ENCODE peak calls at places on chromosomes 4 and X, in five cellular contexts. Y, U, Z, M and T are unnamed samples.

GRCh38 chr4:139685180-139685579 is 19.6 kb downstream of the MGST2 start:
- DNase-seq in U (no peak), M (no peak), Z (no peak), Y (no peak), T (no peak)

GRCh38 chrX:153055827-153056748 is at the start of gene PNMA3:
- DNase-seq in M (no peak), U (no peak), Y (peak; percentile 26), Z (no peak), T (no peak)

GRCh38 chrX:13742397-13743176 is 8.0 kb downstream of the OFD1 start:
- DNase-seq in Y (no peak), U (no peak), Z (no peak), M (no peak), T (peak; percentile 46)

GRCh38 chr4:153111426-153112070 is 92.7 kb upstream of the TRIM2 start:
- DNase-seq in Z (no peak), M (no peak), Y (no peak), U (no peak), T (no peak)

GRCh38 chr4:1540601-1541375 is 134.5 kb upstream of the NKX1-1 start:
- DNase-seq in Y (no peak), M (peak; percentile 16), Z (no peak), U (no peak), T (no peak)

GRCh38 chr4:168629561-168629960 is 132.7 kb downstream of the PALLD start:
- DNase-seq in M (no peak), Z (no peak), U (no peak), Y (no peak), T (no peak)

GRCh38 chrX:63784902-63785692 is at the start of gene ARHGEF9:
- DNase-seq in M (no peak), Z (no peak), U (peak; percentile 65), Y (peak; percentile 39), T (no peak)

GRCh38 chrX:46793386-46794143 is 34.6 kb upstream of the SLC9A7 start:
- DNase-seq in Y (no peak), U (no peak), Z (no peak), M (peak; percentile 41), T (no peak)

GRCh38 chr4:3520276-3520675 is 11.9 kb downstream of the LRPAP1 start:
- DNase-seq in Y (no peak), M (no peak), U (peak; percentile 24), Z (no peak), T (no peak)

GRCh38 chr4:82739292-82740190 is 59.1 kb downstream of the SCD5 start:
- DNase-seq in Z (peak; percentile 74), U (peak; percentile 68), M (peak; percentile 77), Y (peak; percentile 89), T (peak; percentile 75)

GRCh38 chr4:2082627-2083026 is 23.5 kb downstream of the NAT8L start:
- DNase-seq in Y (no peak), U (no peak), Z (no peak), M (no peak), T (no peak)

GRCh38 chr4:83552924-83553323 is 17.0 kb downstream of the GPAT3 start:
- DNase-seq in Y (no peak), U (no peak), M (peak; percentile 77), Z (no peak), T (no peak)

GRCh38 chr4:155759372-155760252 is 791 bp downstream of the GUCY1B1 start:
- DNase-seq in U (peak; percentile 69), Z (peak; percentile 48), Y (peak; percentile 68), M (peak; percentile 9), T (no peak)

GRCh38 chrX:123340691-123341090 is 156.6 kb downstream of the GRIA3 start:
- DNase-seq in Z (no peak), U (no peak), M (no peak), Y (no peak), T (no peak)

GRCh38 chr4:141391293-141391692 is 170.6 kb downstream of the ZNF330 start:
- DNase-seq in U (no peak), Z (no peak), M (peak; percentile 31), Y (no peak), T (no peak)

GRCh38 chrX:7385131-7385530 is 237.2 kb upstream of the PUDP start:
- DNase-seq in Z (no peak), Y (no peak), U (no peak), M (no peak), T (no peak)

GRCh38 chrX:106415276-106415895 is 196.4 kb upstream of the RADX start:
- DNase-seq in M (peak; percentile 50), U (no peak), Z (no peak), Y (peak; percentile 24), T (no peak)

GRCh38 chr4:85703098-85703497 is 228.1 kb downstream of the ARHGAP24 start:
- DNase-seq in U (no peak), M (no peak), Y (no peak), Z (no peak), T (no peak)

GRCh38 chrX:103585421-103586313 is at the start of gene TCEAL4:
- DNase-seq in M (peak; percentile 31), Z (peak; percentile 53), U (peak; percentile 83), Y (peak; percentile 73), T (peak; percentile 46)

GRCh38 chr4:144509088-144509854 is 136.7 kb upstream of the HHIP start:
- DNase-seq in U (no peak), M (no peak), Y (no peak), Z (no peak), T (no peak)

GRCh38 chr4:45036677-45037076 is 310.3 kb upstream of the GNPDA2 start:
- DNase-seq in Y (no peak), U (no peak), Z (no peak), M (peak; percentile 66), T (no peak)

GRCh38 chrX:1453951-1454785 is 1.5 kb upstream of the ASMTL start:
- DNase-seq in M (peak; percentile 82), Z (peak; percentile 87), U (peak; percentile 94), Y (peak; percentile 82), T (peak; percentile 77)

GRCh38 chr4:3375688-3376087 is 66.1 kb upstream of the HGFAC start:
- DNase-seq in Z (no peak), U (no peak), M (peak; percentile 74), Y (no peak), T (no peak)

GRCh38 chr4:110633358-110634319 is 10.8 kb upstream of the PITX2 start:
- DNase-seq in M (no peak), Z (no peak), U (no peak), Y (no peak), T (no peak)
- H3K4me1 ChIP-seq in M (peaks cover 6% of the 10 kb centered on the region), Z (peaks cover 15% of the 10 kb centered on the region), U (peaks cover 5% of the 10 kb centered on the region), Y (peaks cover 35% of the 10 kb centered on the region), T (peaks cover 5% of the 10 kb centered on the region)

DNA sequence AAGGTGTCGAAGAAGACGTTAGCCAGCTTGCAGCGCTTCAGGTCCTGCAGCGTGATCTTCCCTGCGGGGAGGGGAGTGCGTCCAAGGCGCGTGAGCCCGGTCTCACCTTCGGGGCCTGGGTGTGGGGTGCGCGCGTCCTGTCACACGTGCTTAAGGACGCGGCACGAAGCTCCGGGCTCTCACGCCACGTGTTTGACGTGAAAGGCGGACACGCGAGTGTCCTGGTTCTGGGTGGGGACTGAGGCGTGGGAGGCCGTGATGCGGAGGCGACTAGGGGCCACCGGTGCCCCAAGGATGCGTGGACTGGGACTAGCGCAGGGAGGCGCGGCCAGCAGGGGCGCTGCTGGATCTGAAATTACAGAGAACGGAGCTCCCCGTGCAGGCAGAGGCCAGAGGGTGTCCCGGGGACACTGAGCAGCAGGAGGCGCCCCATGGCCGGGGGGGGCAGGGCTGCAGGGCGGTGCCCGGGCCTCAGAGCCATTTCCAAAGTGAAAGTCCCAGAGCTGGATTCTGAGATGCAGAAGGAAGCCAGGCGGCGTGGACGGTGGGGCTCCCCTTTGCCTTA is 20.3 kb upstream of the GTPBP6 start:
- DNase-seq in U (no peak), Z (no peak), M (no peak), Y (no peak), T (no peak)
- TF ChIP-seq CTCF in U (no peak), Z (no peak), M (no peak), Y (no peak), T (no peak)

GRCh38 chr4:158788608-158789007 is 19.8 kb downstream of the FNIP2 start:
- DNase-seq in Z (no peak), U (no peak), Y (no peak), M (no peak), T (no peak)

GRCh38 chr4:158796370-158797140 is 27.7 kb downstream of the FNIP2 start:
- DNase-seq in Z (no peak), Y (no peak), U (no peak), M (no peak), T (no peak)

GRCh38 chr4:158789853-158790252 is 21.0 kb downstream of the FNIP2 start:
- DNase-seq in Y (no peak), M (no peak), U (no peak), Z (no peak), T (no peak)

GRCh38 chr4:158791588-158791987 is 22.8 kb downstream of the FNIP2 start:
- DNase-seq in M (no peak), Z (no peak), Y (no peak), U (no peak), T (no peak)

GRCh38 chr4:158793021-158793420 is 24.2 kb downstream of the FNIP2 start:
- DNase-seq in U (no peak), Y (no peak), M (peak; percentile 36), Z (no peak), T (no peak)
- H3K4me1 ChIP-seq in U (peaks cover 4% of the 10 kb centered on the region), Y (peaks cover 38% of the 10 kb centered on the region), M (no peaks in the 10 kb centered on the region), Z (peaks cover 10% of the 10 kb centered on the region), T (peaks cover 12% of the 10 kb centered on the region)

DNA sequence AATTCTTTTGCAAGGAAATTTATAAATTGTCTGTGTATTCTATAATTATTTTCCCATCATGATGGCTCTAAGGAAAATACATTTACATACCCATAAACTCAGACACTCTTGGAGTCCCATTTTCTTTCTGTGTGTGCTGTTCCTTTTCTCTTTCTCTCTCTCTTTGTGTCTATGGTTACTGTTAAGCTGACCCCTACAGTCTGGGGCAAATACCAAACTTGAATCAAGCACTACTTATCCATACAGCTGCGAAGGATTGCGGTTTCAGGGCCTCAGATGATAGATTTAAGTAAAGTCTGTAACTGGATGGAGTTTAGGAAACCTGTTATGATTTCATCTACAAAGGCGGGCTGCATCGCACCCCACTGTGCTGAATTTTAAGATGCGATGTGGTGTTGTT is 150.2 kb downstream of the SHROOM3 start:
- DNase-seq in M (no peak), U (no peak), Y (no peak), Z (no peak), T (no peak)
- TF ChIP-seq CTCF in M (no peak), U (no peak), Y (no peak), Z (no peak), T (no peak)

DNA sequence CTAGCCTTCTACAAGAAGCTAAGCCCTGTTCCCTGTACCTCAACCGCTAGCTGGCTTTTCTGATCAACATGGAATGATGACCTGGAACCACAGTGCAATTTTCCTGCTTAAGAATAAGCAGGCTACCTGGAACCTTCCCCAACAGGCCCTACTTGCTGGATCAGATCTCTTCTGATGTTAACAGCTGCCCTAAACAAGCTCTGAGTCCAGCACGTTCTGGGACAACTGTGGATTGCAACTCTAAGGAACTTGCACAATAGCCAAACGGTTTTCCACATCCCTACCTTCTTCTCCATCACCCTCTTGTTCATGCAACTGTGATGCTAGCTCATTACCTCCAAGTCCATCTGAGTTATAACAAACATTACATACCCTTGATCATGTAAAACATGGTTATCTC is 19.8 kb downstream of the ATP8A1 start:
- DNase-seq in M (no peak), Y (no peak), U (no peak), Z (no peak), T (no peak)
- H3K4me1 ChIP-seq in M (peaks cover 4% of the 10 kb centered on the region), Y (peaks cover 4% of the 10 kb centered on the region), U (no peaks in the 10 kb centered on the region), Z (peaks cover 4% of the 10 kb centered on the region), T (peaks cover 24% of the 10 kb centered on the region)

DNA sequence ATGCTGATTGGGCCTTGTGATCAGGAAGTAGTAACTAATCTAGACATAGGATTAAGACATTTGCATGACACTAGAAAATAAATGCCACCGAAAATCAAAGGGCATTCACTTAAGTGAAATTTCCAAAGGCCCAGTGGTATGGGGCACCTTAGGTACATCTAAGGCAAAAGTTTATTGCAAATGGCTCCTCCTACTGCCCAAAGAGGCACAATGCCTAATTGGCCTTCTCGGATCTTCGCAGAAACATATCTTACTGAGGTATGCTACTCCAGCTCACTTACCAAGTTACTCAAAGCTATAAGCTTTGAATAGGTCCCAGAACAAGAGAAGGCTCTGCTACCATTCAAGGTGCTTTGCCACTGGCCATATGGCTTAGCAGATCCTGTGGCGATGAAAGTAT is 174.8 kb upstream of the CXCL13 start:
- DNase-seq in U (no peak), Z (no peak), Y (no peak), M (no peak), T (no peak)
- TF ChIP-seq CTCF in U (no peak), Z (no peak), Y (no peak), M (peak; percentile 30), T (no peak)